ENCODE peak calls at places on chromosomes 11 and 22, in seven cellular contexts. O is ACHN; J is GDM1; A is NCI-H1048; P is AG04450; T is activated CD8-positive, alpha-beta memory T cell treated with anti-CD3 and anti-CD28 coated beads for 4 hours; R is WTC11. G is an unnamed sample.

GRCh38 chr22:48683640-48684039 is 1144.0 kb downstream of the BRD1 start:
- DNase-seq in R (no peak), T (no peak), O (no peak), J (no peak), P (no peak), A (no peak), G (no peak)

GRCh38 chr11:33907419-33907818 is 15.5 kb upstream of the LMO2 start:
- DNase-seq in A (no peak), R (no peak), J (no peak), T (no peak), O (no peak), P (no peak), G (no peak)

GRCh38 chr11:71298016-71298550 is 45.7 kb upstream of the SHANK2 start:
- DNase-seq in T (no peak), O (no peak), P (no peak), A (no peak), R (no peak), J (no peak), G (no peak)

GRCh38 chr11:61529537-61530225 is 21.1 kb downstream of the LRRC10B start:
- DNase-seq in O (no peak), J (no peak), T (no peak), P (no peak), A (no peak), R (no peak), G (no peak)

GRCh38 chr11:124551189-124551588 is 7.7 kb upstream of the OR8B12 start:
- DNase-seq in O (no peak), J (no peak), T (no peak), A (no peak), P (no peak), R (no peak), G (no peak)

GRCh38 chr11:101390539-101390938 is 193.3 kb downstream of the TRPC6 start:
- DNase-seq in O (peak), R (no peak), P (no peak), T (no peak), A (no peak), J (no peak), G (no peak)

GRCh38 chr11:35664977-35665441 is 2.4 kb downstream of the TRIM44 start:
- DNase-seq in A (no peak), T (no peak), R (no peak), O (no peak), P (no peak), J (no peak), G (no peak)

GRCh38 chr11:47414685-47415070 is 6.3 kb downstream of the SLC39A13 start:
- DNase-seq in A (no peak), P (no peak), T (no peak), O (no peak), J (no peak), R (no peak), G (no peak)

GRCh38 chr11:76245720-76246119 is 39.4 kb upstream of the WNT11 start:
- DNase-seq in A (no peak), T (no peak), O (no peak), R (no peak), J (no peak), P (no peak), G (no peak)

GRCh38 chr11:126348806-126349582 is 6.5 kb upstream of the ST3GAL4 start:
- DNase-seq in T (no peak), A (no peak), J (no peak), O (no peak), P (no peak), R (no peak), G (no peak)

GRCh38 chr11:116993599-116993998 is 104.6 kb downstream of the SIK3 start:
- DNase-seq in A (no peak), J (no peak), R (no peak), T (no peak), O (no peak), P (no peak), G (no peak)

GRCh38 chr11:68658097-68658496 is 26.2 kb upstream of the GAL start:
- DNase-seq in O (no peak), A (no peak), T (no peak), R (no peak), P (no peak), J (no peak), G (no peak)

GRCh38 chr11:109037856-109038780 is 373.2 kb downstream of the DDX10 start:
- DNase-seq in R (no peak), A (no peak), P (no peak), J (no peak), T (no peak), O (no peak), G (no peak)

GRCh38 chr22:39244496-39245129 is at the start of gene PDGFB:
- DNase-seq in P (no peak), O (peak), J (no peak), T (no peak), A (no peak), R (no peak), G (peak)

GRCh38 chr11:38538866-38539651 is 1941.0 kb upstream of the RAG2 start:
- DNase-seq in O (no peak), R (no peak), J (no peak), A (no peak), T (no peak), P (no peak), G (no peak)

GRCh38 chr11:61893981-61894380 is 2.6 kb upstream of the FADS3 start:
- DNase-seq in R (no peak), J (no peak), P (peak), T (no peak), A (no peak), O (peak), G (no peak)

GRCh38 chr11:20790622-20791021 is 121.2 kb downstream of the NELL1 start:
- DNase-seq in O (no peak), P (no peak), A (no peak), J (no peak), T (no peak), R (peak), G (no peak)

GRCh38 chr11:130157840-130158239 is 1.7 kb upstream of the ST14 start:
- DNase-seq in J (no peak), R (no peak), P (no peak), A (no peak), O (no peak), T (no peak), G (no peak)

GRCh38 chr22:46576556-46577351 is 39.3 kb upstream of the CELSR1 start:
- DNase-seq in P (no peak), R (peak), T (peak), A (peak), O (peak), J (peak), G (peak)

GRCh38 chr11:111561801-111562325 is 21.3 kb downstream of the LAYN start:
- DNase-seq in J (no peak), P (peak), O (peak), T (no peak), A (no peak), R (no peak), G (no peak)

GRCh38 chr22:36822581-36822980 is 5.7 kb upstream of the PVALB start:
- DNase-seq in A (no peak), R (no peak), O (no peak), T (no peak), P (no peak), J (no peak), G (no peak)

GRCh38 chr11:64649304-64649703 is 58.3 kb downstream of the SLC22A12 start:
- DNase-seq in P (no peak), T (no peak), O (peak), R (peak), A (no peak), J (peak), G (no peak)

GRCh38 chr11:65362320-65362931 is 7.9 kb downstream of the TIGD3 start:
- DNase-seq in R (no peak), O (no peak), J (peak), T (no peak), A (no peak), P (no peak), G (peak)

GRCh38 chr22:47784991-47785390 is 1022.5 kb downstream of the TBC1D22A start:
- DNase-seq in O (no peak), J (no peak), P (no peak), R (no peak), T (no peak), A (no peak), G (no peak)

GRCh38 chr11:86201371-86201770 is 43.2 kb upstream of the EED start:
- DNase-seq in R (no peak), P (no peak), J (no peak), T (no peak), O (no peak), A (no peak), G (no peak)

GRCh38 chr11:31806944-31807790 is 4.0 kb downstream of the PAX6 start:
- DNase-seq in P (no peak), T (no peak), R (no peak), J (no peak), O (no peak), A (no peak), G (no peak)

GRCh38 chr11:63567044-63567840 is 4.1 kb upstream of the PLAAT2 start:
- DNase-seq in A (no peak), J (no peak), R (no peak), T (peak), O (peak), P (peak), G (peak)

GRCh38 chr11:66727883-66728759 is 895 bp downstream of the SPTBN2 start:
- DNase-seq in R (peak), P (no peak), T (no peak), A (no peak), O (no peak), J (no peak), G (peak)